ENCODE peak calls at places on chromosomes 7 and 10, in ten cellular contexts. C is GM12865, M is fibroblast of lung, X is retinal pigment epithelial cell, V is WERI-Rb-1, L is AG04449, N is heart right ventricle, Y is astrocyte of the spinal cord, J is brain microvascular endothelial cell, W is mucosa of descending colon. P is an unnamed sample.

GRCh38 chr7:85471740-85472139 is 284.9 kb upstream of the SEMA3D start:
- DNase-seq in C (peak), M (peak), X (no peak), V (no peak), L (peak), N (no peak), Y (peak), J (peak), W (no peak), P (peak)

GRCh38 chr10:110525349-110526260 is 27.9 kb downstream of the DUSP5 start:
- DNase-seq in C (no peak), M (peak), X (no peak), V (no peak), L (no peak), N (no peak), Y (no peak), J (no peak), W (no peak), P (peak)

GRCh38 chr10:22453948-22454347 is 108.7 kb downstream of the SPAG6 start:
- DNase-seq in C (no peak), M (no peak), X (no peak), V (no peak), L (no peak), N (no peak), Y (no peak), J (no peak), W (no peak), P (no peak)

GRCh38 chr10:28783089-28783488 is 105.8 kb downstream of the BAMBI start:
- DNase-seq in C (no peak), M (no peak), X (no peak), V (no peak), L (no peak), N (no peak), Y (no peak), J (no peak), W (no peak), P (no peak)

GRCh38 chr7:20474244-20474643 is 141.2 kb upstream of the ABCB5 start:
- DNase-seq in C (no peak), M (peak), X (no peak), V (no peak), L (no peak), N (no peak), Y (no peak), J (no peak), W (no peak), P (no peak)

GRCh38 chr10:24722676-24723385 is 856 bp downstream of the ARHGAP21 start:
- DNase-seq in C (peak), M (peak), X (no peak), V (peak), L (no peak), N (peak), Y (peak), J (peak), W (peak), P (peak)

GRCh38 chr7:155259791-155260497 is 37.7 kb upstream of the INSIG1 start:
- DNase-seq in C (no peak), M (no peak), X (no peak), V (peak), L (no peak), N (no peak), Y (no peak), J (no peak), W (no peak), P (no peak)

GRCh38 chr7:26964409-26964808 is 100.0 kb upstream of the SKAP2 start:
- DNase-seq in C (no peak), M (no peak), X (no peak), V (no peak), L (no peak), N (no peak), Y (no peak), J (no peak), W (no peak), P (no peak)

GRCh38 chr7:141590071-141590470 is 38.9 kb downstream of the AGK start:
- DNase-seq in C (no peak), M (no peak), X (no peak), V (no peak), L (no peak), N (no peak), Y (no peak), J (no peak), W (no peak), P (no peak)

GRCh38 chr10:10128387-10128786 is 889.3 kb upstream of the CELF2 start:
- DNase-seq in C (no peak), M (peak), X (peak), V (no peak), L (no peak), N (no peak), Y (no peak), J (no peak), W (no peak), P (peak)

GRCh38 chr7:76294344-76295024 is 8.0 kb upstream of the HSPB1 start:
- DNase-seq in C (peak), M (peak), X (peak), V (peak), L (peak), N (peak), Y (peak), J (peak), W (peak), P (peak)

GRCh38 chr7:76292206-76292573 is 10.3 kb upstream of the HSPB1 start:
- DNase-seq in C (no peak), M (peak), X (no peak), V (no peak), L (no peak), N (no peak), Y (peak), J (peak), W (no peak), P (peak)

GRCh38 chr7:76286842-76287403 is 15.6 kb upstream of the HSPB1 start:
- DNase-seq in C (no peak), M (no peak), X (no peak), V (no peak), L (no peak), N (no peak), Y (no peak), J (no peak), W (no peak), P (no peak)

GRCh38 chr7:76293407-76293901 is 9.0 kb upstream of the HSPB1 start:
- DNase-seq in C (no peak), M (no peak), X (no peak), V (no peak), L (no peak), N (no peak), Y (no peak), J (no peak), W (no peak), P (no peak)

GRCh38 chr7:76291346-76292205 is 10.9 kb upstream of the HSPB1 start:
- DNase-seq in C (peak), M (peak), X (peak), V (peak), L (peak), N (peak), Y (peak), J (peak), W (peak), P (peak)
- H3K4me3 ChIP-seq in C (no peak), M (peak), X (no peak), V (no peak), L (peak), N (peak), Y (peak), J (peak), W (no peak), P (peak)

DNA sequence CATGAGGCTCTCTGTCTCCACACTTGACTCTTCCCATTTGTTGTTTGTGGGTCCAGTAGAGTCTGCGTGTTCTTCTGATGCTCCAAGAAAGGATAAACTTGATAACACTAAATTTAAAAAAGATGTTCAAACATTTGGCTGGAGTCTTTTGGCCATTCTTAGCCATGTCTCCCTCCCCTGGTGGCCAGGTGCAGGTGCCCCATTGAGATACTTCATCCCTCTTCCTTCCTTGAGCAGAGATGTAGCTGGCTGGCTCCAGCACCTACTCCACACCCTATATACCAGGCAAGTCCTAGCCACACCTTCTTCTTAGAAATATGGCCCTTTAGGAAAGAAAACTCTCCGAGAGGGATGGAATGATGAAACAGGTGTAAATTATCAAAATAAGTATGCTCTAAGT is 103.2 kb upstream of the GJD4 start:
- DNase-seq in C (no peak), M (no peak), X (no peak), V (no peak), L (no peak), N (no peak), Y (no peak), J (no peak), W (no peak), P (no peak)
- TF ChIP-seq CTCF in C (peak), M (no peak), X (peak), V (peak), L (no peak), N (no peak), Y (peak), J (peak), W (no peak), P (no peak)

GRCh38 chr7:2520131-2520807 is 695 bp downstream of the LFNG start:
- DNase-seq in C (no peak), M (no peak), X (no peak), V (peak), L (no peak), N (no peak), Y (no peak), J (no peak), W (peak), P (no peak)

GRCh38 chr7:2518101-2518500 is 1.5 kb upstream of the LFNG start:
- DNase-seq in C (no peak), M (no peak), X (no peak), V (peak), L (no peak), N (no peak), Y (no peak), J (no peak), W (peak), P (no peak)

GRCh38 chr7:2519119-2519930 is at the start of gene LFNG:
- DNase-seq in C (peak), M (peak), X (no peak), V (peak), L (peak), N (peak), Y (peak), J (peak), W (peak), P (peak)

GRCh38 chr7:2517678-2518077 is 1.9 kb upstream of the LFNG start:
- DNase-seq in C (no peak), M (peak), X (no peak), V (no peak), L (no peak), N (no peak), Y (peak), J (peak), W (no peak), P (no peak)

DNA sequence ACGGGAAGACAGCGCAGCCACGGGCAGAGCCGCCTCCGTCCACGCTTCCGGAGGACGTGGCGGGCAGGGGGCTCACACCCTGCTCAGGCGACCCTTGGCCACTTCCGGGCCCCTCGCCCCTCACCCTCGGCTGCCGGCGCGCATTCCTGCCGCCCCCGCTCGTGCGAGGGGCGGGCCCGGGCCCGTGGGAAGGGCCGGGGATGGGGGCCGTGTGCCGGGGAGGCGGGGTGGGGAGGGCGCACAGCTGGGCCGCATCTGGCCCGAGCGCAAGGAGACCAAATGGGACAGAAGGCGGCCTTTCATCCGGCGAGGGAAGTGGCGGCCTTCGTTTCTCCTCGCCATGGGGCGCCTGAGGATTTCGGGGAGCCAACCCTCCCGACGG is 846 bp upstream of the LFNG start:
- DNase-seq in C (no peak), M (no peak), X (no peak), V (no peak), L (no peak), N (no peak), Y (no peak), J (no peak), W (peak), P (peak)
- H3K4me3 ChIP-seq in C (peak), M (peak), X (peak), V (no peak), L (peak), N (peak), Y (peak), J (peak), W (no peak), P (peak)

DNA sequence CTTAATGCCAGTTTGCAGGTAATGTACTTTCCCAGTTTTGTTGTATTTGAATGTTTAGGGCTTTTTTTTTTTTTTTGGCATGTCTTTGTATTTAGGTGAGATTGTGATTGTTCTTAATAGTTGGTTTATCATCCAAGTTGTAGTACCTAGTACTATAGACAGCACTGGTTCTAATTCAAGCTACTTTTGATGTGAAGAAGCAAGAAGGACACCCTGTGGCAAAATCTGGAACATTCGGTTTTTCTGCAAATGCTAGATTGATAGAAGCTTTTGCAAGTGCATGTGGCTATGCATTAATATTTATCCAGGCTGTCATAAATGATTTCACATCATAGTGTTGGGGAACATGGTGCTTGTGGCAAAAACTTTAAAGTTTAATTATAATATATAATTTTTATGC is 248.9 kb downstream of the FOXP2 start:
- DNase-seq in C (peak), M (peak), X (no peak), V (peak), L (no peak), N (no peak), Y (peak), J (peak), W (no peak), P (no peak)
- TF ChIP-seq CTCF in C (no peak), M (no peak), X (peak), V (peak), L (no peak), N (no peak), Y (peak), J (peak), W (no peak), P (peak)

GRCh38 chr7:55021053-55021452 is 2.2 kb downstream of the EGFR start:
- DNase-seq in C (no peak), M (peak), X (no peak), V (no peak), L (no peak), N (no peak), Y (no peak), J (no peak), W (no peak), P (no peak)
- H3K4me3 ChIP-seq in C (no peak), M (peak), X (peak), V (no peak), L (no peak), N (peak), Y (peak), J (peak), W (no peak), P (peak)

GRCh38 chr7:39923086-39923485 is 27.0 kb upstream of the CDK13 start:
- DNase-seq in C (no peak), M (no peak), X (no peak), V (no peak), L (no peak), N (no peak), Y (no peak), J (no peak), W (no peak), P (no peak)

GRCh38 chr7:39921505-39922250 is 28.4 kb upstream of the CDK13 start:
- DNase-seq in C (no peak), M (no peak), X (no peak), V (peak), L (no peak), N (no peak), Y (no peak), J (no peak), W (no peak), P (peak)

GRCh38 chr7:39922580-39922979 is 27.5 kb upstream of the CDK13 start:
- DNase-seq in C (no peak), M (no peak), X (no peak), V (no peak), L (no peak), N (no peak), Y (no peak), J (no peak), W (no peak), P (no peak)

GRCh38 chr7:39926111-39926510 is 23.9 kb upstream of the CDK13 start:
- DNase-seq in C (no peak), M (no peak), X (no peak), V (no peak), L (no peak), N (no peak), Y (no peak), J (no peak), W (no peak), P (no peak)

GRCh38 chr7:39924122-39924521 is 25.9 kb upstream of the CDK13 start:
- DNase-seq in C (no peak), M (no peak), X (no peak), V (no peak), L (no peak), N (no peak), Y (no peak), J (no peak), W (no peak), P (no peak)
- TF ChIP-seq CTCF in C (no peak), M (no peak), X (no peak), V (no peak), L (no peak), N (no peak), Y (no peak), J (no peak), W (no peak), P (no peak)

GRCh38 chr7:4738711-4739527 is 36.5 kb upstream of the AP5Z1 start:
- DNase-seq in C (peak), M (peak), X (peak), V (no peak), L (peak), N (no peak), Y (peak), J (peak), W (no peak), P (peak)
- H3K4me3 ChIP-seq in C (peak), M (peak), X (peak), V (no peak), L (no peak), N (peak), Y (no peak), J (peak), W (no peak), P (no peak)

DNA sequence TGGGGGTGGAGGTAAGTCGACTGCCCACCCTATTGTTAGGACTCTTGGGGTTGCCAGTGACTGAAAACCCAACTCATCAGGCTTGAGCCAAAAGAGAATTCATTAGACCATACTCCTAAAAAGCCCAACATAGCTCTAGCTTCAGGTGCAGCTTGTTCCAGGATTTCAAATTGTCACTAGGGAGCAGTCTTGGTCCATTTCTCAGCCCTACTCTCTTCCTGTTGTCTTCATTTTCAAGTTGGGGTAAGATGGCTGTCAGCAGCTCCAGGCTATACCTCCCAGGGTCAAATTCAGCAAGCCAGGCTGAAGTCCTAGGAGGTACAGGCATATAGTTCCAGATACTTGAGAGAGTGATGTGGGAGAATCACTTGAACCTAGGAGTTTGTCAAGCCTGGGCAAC is 14.9 kb upstream of the COL13A1 start:
- DNase-seq in C (peak), M (peak), X (no peak), V (no peak), L (no peak), N (no peak), Y (peak), J (peak), W (no peak), P (peak)
- TF ChIP-seq CTCF in C (peak), M (peak), X (peak), V (peak), L (peak), N (no peak), Y (peak), J (peak), W (no peak), P (peak)